ENCODE peak calls at places on chromosomes 12 and 14, in nine cellular contexts. P, O, Y, A, Q, H, J, U and T are unnamed samples.

GRCh38 chr12:121465921-121466799 is 66.2 kb downstream of the RNF34 start:
- DNase-seq in Y (no peak), J (peak), Q (no peak), A (no peak), H (no peak), O (peak), P (no peak), U (no peak), T (peak)

GRCh38 chr12:54251667-54252284 is 28.1 kb downstream of the CBX5 start:
- DNase-seq in O (peak), A (no peak), J (no peak), Y (no peak), U (peak), P (no peak), Q (peak), H (no peak), T (peak)

GRCh38 chr12:2190085-2190484 is 137.3 kb downstream of the CACNA1C start:
- DNase-seq in O (no peak), A (no peak), Y (no peak), U (no peak), J (no peak), H (no peak), P (no peak), Q (no peak), T (no peak)

GRCh38 chr12:32261638-32262037 is 137.7 kb upstream of the FGD4 start:
- DNase-seq in O (peak), J (no peak), H (no peak), U (no peak), P (peak), Q (no peak), Y (no peak), A (no peak), T (peak)

GRCh38 chr12:100940503-100940902 is 145.9 kb downstream of the ANO4 start:
- DNase-seq in Q (no peak), J (no peak), O (no peak), Y (no peak), H (no peak), U (no peak), P (no peak), A (no peak), T (no peak)

GRCh38 chr12:132178801-132179401 is 34.6 kb downstream of the NOC4L start:
- DNase-seq in H (peak), O (no peak), P (no peak), U (no peak), A (no peak), Q (no peak), Y (no peak), J (no peak), T (no peak)

GRCh38 chr12:54859502-54859901 is 5.2 kb downstream of the MUCL1 start:
- DNase-seq in O (no peak), Q (no peak), H (no peak), Y (no peak), A (no peak), U (no peak), P (no peak), J (no peak), T (no peak)

GRCh38 chr12:42636993-42637392 is 47.4 kb upstream of the PRICKLE1 start:
- DNase-seq in H (no peak), U (no peak), Y (no peak), A (no peak), Q (no peak), O (no peak), J (no peak), P (no peak), T (no peak)

GRCh38 chr12:131929530-131930456 is 717 bp downstream of the PUS1 start:
- DNase-seq in Q (no peak), O (peak), H (peak), A (no peak), U (no peak), Y (no peak), J (peak), P (no peak), T (peak)

GRCh38 chr14:36105401-36105800 is 71.1 kb downstream of the PTCSC3 start:
- DNase-seq in J (peak), Q (no peak), U (no peak), H (no peak), Y (no peak), P (peak), O (no peak), A (no peak), T (peak)

GRCh38 chr12:26434299-26434915 is 239.0 kb downstream of the SSPN start:
- DNase-seq in O (peak), J (peak), A (no peak), U (peak), Y (no peak), H (no peak), P (peak), Q (no peak), T (peak)

GRCh38 chr12:25960176-25960575 is 1.7 kb downstream of the RASSF8 start:
- DNase-seq in A (no peak), U (peak), J (peak), O (no peak), Y (no peak), H (no peak), Q (no peak), P (no peak), T (peak)

GRCh38 chr12:132248439-132249157 is 80.8 kb downstream of the GALNT9 start:
- DNase-seq in J (no peak), Y (no peak), U (no peak), O (no peak), P (no peak), Q (no peak), H (no peak), A (no peak), T (no peak)

GRCh38 chr14:52783211-52783610 is 8.2 kb downstream of the GNPNAT1 start:
- DNase-seq in O (no peak), J (no peak), P (no peak), Y (no peak), H (no peak), Q (no peak), A (no peak), U (no peak), T (no peak)

GRCh38 chr12:81209001-81209400 is 131.1 kb downstream of the ACSS3 start:
- DNase-seq in P (no peak), Q (no peak), O (no peak), A (no peak), J (no peak), U (no peak), H (no peak), Y (no peak), T (no peak)

GRCh38 chr14:63543826-63544320 is 696 bp upstream of the PPP2R5E start:
- DNase-seq in Y (no peak), Q (no peak), J (no peak), A (no peak), U (no peak), H (no peak), O (peak), P (no peak), T (peak)

GRCh38 chr12:126537961-126538530 is 1472.8 kb downstream of the AACS start:
- DNase-seq in U (no peak), A (no peak), Y (no peak), J (no peak), P (no peak), Q (no peak), O (no peak), H (no peak), T (no peak)

GRCh38 chr12:45216983-45217485 is 1.1 kb downstream of the ANO6 start:
- DNase-seq in A (no peak), P (no peak), H (no peak), O (no peak), Q (no peak), U (no peak), J (no peak), Y (no peak), T (peak)

GRCh38 chr12:96720363-96720705 is 186.7 kb upstream of the NEDD1 start:
- DNase-seq in J (no peak), Y (no peak), O (peak), U (peak), H (no peak), P (no peak), Q (no peak), A (no peak), T (peak)

GRCh38 chr12:87112946-87113345 is 856.8 kb upstream of the MGAT4C start:
- DNase-seq in P (no peak), Q (no peak), J (no peak), O (no peak), U (no peak), A (no peak), Y (no peak), H (no peak), T (no peak)

GRCh38 chr14:103105580-103106168 is 11.1 kb downstream of the EXOC3L4 start:
- DNase-seq in H (no peak), Q (no peak), O (peak), P (no peak), J (no peak), Y (no peak), U (peak), A (no peak), T (peak)

GRCh38 chr12:27524839-27525238 is 833 bp downstream of the PPFIBP1 start:
- DNase-seq in O (no peak), P (no peak), Y (no peak), Q (no peak), U (no peak), H (no peak), J (peak), A (no peak), T (peak)

GRCh38 chr12:101759396-101760047 is 20.3 kb upstream of the SYCP3 start:
- DNase-seq in Y (no peak), H (no peak), Q (peak), J (no peak), P (no peak), U (peak), A (no peak), O (peak), T (peak)

GRCh38 chr12:30968211-30968610 is 41.7 kb downstream of the TSPAN11 start:
- DNase-seq in O (no peak), Y (no peak), J (no peak), Q (no peak), H (no peak), U (no peak), A (no peak), P (no peak), T (no peak)